ENCODE peak calls at places on chromosomes 7 and 10, in four cellular contexts. O is A549, T is fibroblast of mammary gland, D is AG10803. V is an unnamed sample.

GRCh38 chr7:24597014-24597413 is 23.8 kb downstream of the PALS2 start:
- DNase-seq in O (no peak), T (no peak), D (no peak), V (no peak)

GRCh38 chr10:69224862-69225657 is 4.9 kb downstream of the HKDC1 start:
- DNase-seq in O (no peak), T (peak; percentile 13), D (peak; percentile 31), V (peak; percentile 21)

GRCh38 chr7:351681-352480 is 61.9 kb downstream of the FOXL3 start:
- DNase-seq in O (no peak), T (no peak), D (no peak), V (no peak)

GRCh38 chr7:82017334-82017943 is 247.6 kb upstream of the HGF start:
- DNase-seq in O (peak; percentile 47), T (peak; percentile 64), D (peak; percentile 54), V (peak; percentile 52)

GRCh38 chr7:21757537-21758282 is 188.0 kb downstream of the CDCA7L start:
- DNase-seq in O (no peak), T (no peak), D (no peak), V (no peak)

GRCh38 chr7:140478361-140479061 is 794 bp downstream of the MKRN1 start:
- DNase-seq in O (peak; percentile 13), T (peak; percentile 24), D (peak; percentile 31), V (peak; percentile 53)

GRCh38 chr10:22601618-22602017 is 112.8 kb downstream of the PIP4K2A start:
- DNase-seq in O (no peak), T (no peak), D (no peak), V (no peak)

GRCh38 chr10:12934777-12935176 is 66.7 kb downstream of the CCDC3 start:
- DNase-seq in O (peak; percentile 50), T (peak; percentile 66), D (peak; percentile 12), V (peak; percentile 76)

GRCh38 chr10:34252111-34252510 is 563.0 kb downstream of the PARD3 start:
- DNase-seq in O (peak; percentile 29), T (no peak), D (no peak), V (no peak)

GRCh38 chr7:136555933-136556332 is 312.5 kb upstream of the CHRM2 start:
- DNase-seq in O (no peak), T (no peak), D (no peak), V (no peak)

GRCh38 chr7:146626912-146627311 is 510.3 kb downstream of the CNTNAP2 start:
- DNase-seq in O (no peak), T (no peak), D (no peak), V (no peak)

GRCh38 chr10:98078774-98079173 is 48.4 kb upstream of the CRTAC1 start:
- DNase-seq in O (no peak), T (no peak), D (no peak), V (no peak)

GRCh38 chr10:91551856-91552255 is 81.0 kb downstream of the PPP1R3C start:
- DNase-seq in O (peak; percentile 76), T (peak; percentile 72), D (peak; percentile 75), V (peak; percentile 84)

GRCh38 chr10:130711072-130711471 is 574.9 kb downstream of the GLRX3 start:
- DNase-seq in O (peak; percentile 6), T (no peak), D (no peak), V (no peak)

GRCh38 chr7:88095-88926 is 104.1 kb upstream of the FAM20C start:
- DNase-seq in O (no peak), T (no peak), D (no peak), V (no peak)

GRCh38 chr10:82084496-82084895 is 209.5 kb downstream of the NRG3 start:
- DNase-seq in O (no peak), T (no peak), D (no peak), V (no peak)

GRCh38 chr10:88236121-88236743 is 346.9 kb downstream of the RNLS start:
- DNase-seq in O (no peak), T (no peak), D (no peak), V (no peak)

GRCh38 chr10:46229144-46229563 is 57.6 kb upstream of the ANTXRL start:
- DNase-seq in O (peak; percentile 56), T (peak; percentile 5), D (no peak), V (no peak)

GRCh38 chr10:122649903-122650302 is 49.7 kb downstream of the C10orf120 start:
- DNase-seq in O (no peak), T (no peak), D (no peak), V (no peak)

GRCh38 chr10:17989908-17990767 is 38.4 kb downstream of the SLC39A12 start:
- DNase-seq in O (peak; percentile 37), T (peak; percentile 96), D (peak; percentile 69), V (peak; percentile 24)

GRCh38 chr10:76192694-76193304 is 761.4 kb downstream of the LRMDA start:
- DNase-seq in O (no peak), T (no peak), D (no peak), V (peak; percentile 48)

GRCh38 chr7:11437987-11438386 is 394.0 kb downstream of the THSD7A start:
- DNase-seq in O (no peak), T (peak; percentile 54), D (no peak), V (peak; percentile 87)

GRCh38 chr10:9895981-9896380 is 1121.7 kb upstream of the CELF2 start:
- DNase-seq in O (no peak), T (no peak), D (no peak), V (no peak)

GRCh38 chr10:7471720-7472367 is 61.0 kb upstream of the SFMBT2 start:
- DNase-seq in O (no peak), T (no peak), D (no peak), V (no peak)

GRCh38 chr10:133100706-133101463 is 13.2 kb downstream of the ADGRA1 start:
- DNase-seq in O (peak; percentile 28), T (no peak), D (no peak), V (no peak)

GRCh38 chr7:3922175-3922635 is 621.2 kb downstream of the SDK1 start:
- DNase-seq in O (peak; percentile 91), T (peak; percentile 87), D (peak; percentile 62), V (peak; percentile 84)

GRCh38 chr7:39453743-39454355 is 112.4 kb upstream of the YAE1 start:
- DNase-seq in O (peak; percentile 61), T (peak; percentile 76), D (peak; percentile 54), V (peak; percentile 58)

GRCh38 chr10:72379062-72379461 is 24.3 kb upstream of the DNAJB12 start:
- DNase-seq in O (no peak), T (peak; percentile 20), D (no peak), V (no peak)

GRCh38 chr10:72370201-72370722 is 15.5 kb upstream of the DNAJB12 start:
- DNase-seq in O (no peak), T (no peak), D (no peak), V (no peak)

GRCh38 chr10:72375173-72375572 is 20.5 kb upstream of the DNAJB12 start:
- DNase-seq in O (no peak), T (no peak), D (peak; percentile 24), V (no peak)

GRCh38 chr10:72379776-72380175 is 25.1 kb upstream of the DNAJB12 start:
- DNase-seq in O (no peak), T (peak; percentile 78), D (no peak), V (no peak)

GRCh38 chr10:72375585-72375984 is 20.9 kb upstream of the DNAJB12 start:
- DNase-seq in O (peak; percentile 40), T (no peak), D (no peak), V (peak; percentile 16)
- TF ChIP-seq CTCF in O (peak; percentile 17), T (peak; percentile 10), D (peak; percentile 23), V (peak; percentile 20)

GRCh38 chr10:103985726-103986125 is 18.8 kb downstream of the SLK start:
- DNase-seq in O (no peak), T (peak; percentile 39), D (no peak), V (no peak)

GRCh38 chr10:103982639-103983038 is 15.7 kb downstream of the SLK start:
- DNase-seq in O (peak; percentile 61), T (no peak), D (no peak), V (no peak)

GRCh38 chr10:103980246-103980906 is 13.4 kb downstream of the SLK start:
- DNase-seq in O (no peak), T (no peak), D (no peak), V (no peak)

GRCh38 chr10:103986360-103986759 is 19.4 kb downstream of the SLK start:
- DNase-seq in O (no peak), T (no peak), D (no peak), V (no peak)

GRCh38 chr10:103983367-103983911 is 16.5 kb downstream of the SLK start:
- DNase-seq in O (no peak), T (no peak), D (no peak), V (no peak)
- H3K4me3 ChIP-seq in O (no peak overlapping the region), T (no peak overlapping the region), D (no peak overlapping the region), V (no peak overlapping the region)

GRCh38 chr7:29269941-29270340 is 75.4 kb downstream of the CHN2 start:
- DNase-seq in O (no peak), T (no peak), D (no peak), V (no peak)
- TF ChIP-seq CTCF in O (no peak), T (no peak), D (no peak), V (no peak)

DNA sequence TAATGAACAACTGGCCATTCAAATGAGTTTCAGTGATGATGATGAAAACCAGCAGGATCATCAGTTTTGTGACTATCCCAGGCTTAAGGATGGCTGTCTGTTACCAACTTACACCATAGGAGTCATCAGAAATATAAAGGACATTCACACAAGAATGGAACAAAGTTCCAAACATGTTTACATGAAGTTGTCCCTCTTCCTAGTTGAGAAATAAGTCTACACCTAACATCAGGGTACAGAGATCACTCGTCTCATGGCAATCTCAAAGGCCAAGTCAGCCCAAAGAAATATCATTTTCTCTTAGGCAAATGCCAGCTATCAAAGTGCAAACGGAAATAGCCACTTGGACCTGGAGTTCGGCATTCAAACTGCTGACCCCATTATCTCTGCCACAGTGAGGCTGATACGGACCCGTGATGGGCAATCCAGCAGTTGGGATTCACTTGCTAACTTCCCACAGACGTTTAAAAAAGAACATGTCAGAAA is 53.0 kb downstream of the CREB3L2 start:
- DNase-seq in O (no peak), T (no peak), D (no peak), V (no peak)
- H3K4me3 ChIP-seq in O (no peak overlapping the region), T (no peak overlapping the region), D (no peak overlapping the region), V (no peak overlapping the region)

GRCh38 chr10:44733743-44734488 is 177.2 kb upstream of the TMEM72 start:
- DNase-seq in O (peak; percentile 5), T (peak; percentile 24), D (no peak), V (no peak)
- TF ChIP-seq CTCF in O (no peak), T (peak; percentile 54), D (peak; percentile 14), V (peak; percentile 10)

DNA sequence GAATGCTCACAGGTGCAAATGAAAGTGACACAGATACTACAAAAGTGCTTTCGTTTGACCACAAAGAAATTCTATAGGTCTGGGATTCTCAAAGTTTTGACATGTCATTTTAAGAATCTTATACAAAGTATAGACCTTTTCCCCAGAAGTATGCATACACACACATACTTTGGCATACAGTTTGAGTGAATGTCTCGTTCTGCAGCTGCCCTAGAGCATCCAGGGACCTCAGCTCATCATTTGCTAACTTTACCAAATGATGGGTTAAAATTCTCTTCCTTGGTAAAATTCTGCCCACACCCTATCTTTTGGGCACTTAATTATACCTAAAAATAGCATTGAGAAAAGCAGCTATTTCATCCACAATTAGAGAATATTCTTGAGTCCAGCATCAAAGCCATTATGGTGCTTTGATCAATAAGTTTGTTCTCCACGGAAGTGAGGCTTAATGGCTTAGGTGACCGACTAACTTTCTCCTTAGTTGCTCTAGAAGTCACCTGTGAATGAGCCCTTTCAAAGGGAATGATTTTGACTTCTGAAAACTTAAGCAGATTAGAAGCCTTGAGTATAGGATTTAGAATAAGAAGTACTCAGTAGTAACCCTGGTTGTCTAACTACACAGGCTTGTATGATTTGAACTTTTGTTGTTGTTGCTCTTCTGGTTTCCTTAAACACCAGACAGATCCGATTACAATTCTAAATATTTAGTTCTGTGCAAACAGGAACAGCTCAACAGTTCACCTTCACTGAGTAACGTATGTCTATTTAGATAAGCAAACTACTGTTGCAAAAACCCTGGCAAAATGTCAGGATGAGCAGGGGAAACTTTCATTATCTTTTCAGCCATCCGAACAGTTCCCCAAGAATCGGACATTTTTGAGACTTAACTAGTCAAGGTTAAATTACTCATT is 70.6 kb downstream of the CNNM2 start:
- DNase-seq in O (peak; percentile 86), T (peak; percentile 16), D (no peak), V (peak; percentile 72)
- H3K4me3 ChIP-seq in O (peak overlapping the region; percentile 11), T (no peak overlapping the region), D (no peak overlapping the region), V (no peak overlapping the region)

GRCh38 chr10:60098676-60099601 is 192.6 kb upstream of the CCDC6 start:
- DNase-seq in O (peak; percentile 38), T (no peak), D (no peak), V (no peak)
- TF ChIP-seq CTCF in O (peak; percentile 44), T (peak; percentile 11), D (peak; percentile 34), V (peak; percentile 33)